ENCODE peak calls at places on chromosomes 6 and 20, in four cellular contexts. One of them, this sample, is unnamed.
A peak's percentile ranks its signal among the peaks of the same experiment; 100 is the strongest.

GRCh38 chr6:14455442-14455841 is 337.9 kb downstream of the CD83 start:
- DNase-seq in fibroblast of lung: peak; percentile 21
- DNase-seq in GM03348: no peak
- DNase-seq in HFFc6: no peak
- DNase-seq in this sample: no peak

GRCh38 chr20:59047938-59048680 is 5.5 kb upstream of the PRELID3B start:
- DNase-seq in fibroblast of lung: peak; percentile 72
- DNase-seq in GM03348: peak; percentile 22
- DNase-seq in HFFc6: peak; percentile 75
- DNase-seq in this sample: no peak

GRCh38 chr6:21997414-21998037 is 299.3 kb downstream of the PRL start:
- DNase-seq in fibroblast of lung: peak; percentile 80
- DNase-seq in GM03348: no peak
- DNase-seq in HFFc6: no peak
- DNase-seq in this sample: peak; percentile 11

GRCh38 chr20:8587246-8587645 is 455.2 kb downstream of the PLCB1 start:
- DNase-seq in fibroblast of lung: no peak
- DNase-seq in GM03348: no peak
- DNase-seq in HFFc6: no peak
- DNase-seq in this sample: no peak

GRCh38 chr6:153947817-153948447 is 91.1 kb upstream of the OPRM1 start:
- DNase-seq in fibroblast of lung: no peak
- DNase-seq in GM03348: no peak
- DNase-seq in HFFc6: peak; percentile 18
- DNase-seq in this sample: no peak

GRCh38 chr20:41167481-41168253 is 30.3 kb downstream of the PLCG1 start:
- DNase-seq in fibroblast of lung: no peak
- DNase-seq in GM03348: no peak
- DNase-seq in HFFc6: no peak
- DNase-seq in this sample: no peak

GRCh38 chr6:159098636-159099106 is 53.9 kb upstream of the TAGAP start:
- DNase-seq in fibroblast of lung: no peak
- DNase-seq in GM03348: no peak
- DNase-seq in HFFc6: no peak
- DNase-seq in this sample: no peak

GRCh38 chr6:143183735-143184134 is 123.0 kb downstream of the AIG1 start:
- DNase-seq in fibroblast of lung: peak; percentile 55
- DNase-seq in GM03348: no peak
- DNase-seq in HFFc6: no peak
- DNase-seq in this sample: no peak

GRCh38 chr6:110456694-110457093 is 19.7 kb downstream of the SLC22A16 start:
- DNase-seq in fibroblast of lung: no peak
- DNase-seq in GM03348: no peak
- DNase-seq in HFFc6: no peak
- DNase-seq in this sample: no peak

This sample was measured in skeletal muscle cell.